ENCODE peak calls at places on chromosome 21, in seven cellular contexts. B, M, W, Q, O, N and C are unnamed samples.

GRCh38 chr21:41648591-41649031 is 118.2 kb downstream of the RIPK4 start:
- DNase-seq in O (no peak), B (no peak), Q (no peak), N (no peak), M (no peak), W (no peak), C (no peak)

GRCh38 chr21:45990049-45990711 is 8.6 kb downstream of the COL6A1 start:
- DNase-seq in Q (no peak), M (no peak), B (peak; percentile 17), W (no peak), O (no peak), N (no peak), C (no peak)

GRCh38 chr21:45351526-45352275 is 53.3 kb upstream of the COL18A1 start:
- DNase-seq in O (no peak), N (no peak), W (no peak), B (no peak), Q (no peak), M (no peak), C (no peak)

GRCh38 chr21:17709266-17709611 is 96.5 kb upstream of the BTG3 start:
- DNase-seq in M (no peak), N (no peak), O (no peak), W (no peak), Q (no peak), B (no peak), C (no peak)

GRCh38 chr21:40243676-40244075 is 376.4 kb downstream of the PCP4 start:
- DNase-seq in Q (no peak), W (no peak), N (peak; percentile 53), M (no peak), B (no peak), O (no peak), C (no peak)

GRCh38 chr21:21682172-21682571 is 684.0 kb downstream of the NCAM2 start:
- DNase-seq in N (no peak), Q (no peak), M (no peak), W (no peak), O (no peak), B (no peak), C (no peak)

GRCh38 chr21:33300701-33301631 is 23.8 kb upstream of the IFNAR1 start:
- DNase-seq in O (no peak), Q (no peak), B (no peak), M (no peak), N (no peak), W (no peak), C (no peak)

GRCh38 chr21:45830720-45831366 is 150.7 kb upstream of the COL6A1 start:
- DNase-seq in O (no peak), Q (peak; percentile 22), N (peak; percentile 86), W (no peak), B (no peak), M (no peak), C (no peak)

GRCh38 chr21:29064850-29065481 is 8.5 kb downstream of the CCT8 start:
- DNase-seq in W (no peak), N (no peak), M (no peak), O (no peak), B (no peak), Q (no peak), C (no peak)

GRCh38 chr21:29538115-29538514 is 239.4 kb downstream of the BACH1 start:
- DNase-seq in M (no peak), N (no peak), B (no peak), O (no peak), W (no peak), Q (no peak), C (no peak)

GRCh38 chr21:38881041-38881570 is 75.4 kb downstream of the ETS2 start:
- DNase-seq in N (no peak), Q (no peak), W (no peak), O (no peak), M (no peak), B (no peak), C (no peak)

GRCh38 chr21:35159881-35160280 is 110.8 kb upstream of the RUNX1 start:
- DNase-seq in B (no peak), M (no peak), W (no peak), Q (no peak), O (no peak), N (no peak), C (no peak)

GRCh38 chr21:45590246-45590725 is 48.0 kb upstream of the SLC19A1 start:
- DNase-seq in N (no peak), O (peak; percentile 59), W (peak; percentile 66), B (peak; percentile 36), Q (peak; percentile 82), M (peak; percentile 62), C (peak; percentile 66)

GRCh38 chr21:41304068-41304720 is 12.4 kb upstream of the FAM3B start:
- DNase-seq in N (no peak), O (no peak), Q (no peak), W (no peak), M (no peak), B (no peak), C (no peak)

GRCh38 chr21:35303085-35303484 is 254.0 kb upstream of the RUNX1 start:
- DNase-seq in M (no peak), W (no peak), Q (no peak), N (no peak), O (no peak), B (no peak), C (no peak)

GRCh38 chr21:38997756-38998155 is 185.5 kb downstream of the PSMG1 start:
- DNase-seq in B (no peak), Q (no peak), N (no peak), W (no peak), M (no peak), O (no peak), C (no peak)

GRCh38 chr21:42118901-42119300 is 47.8 kb downstream of the UMODL1 start:
- DNase-seq in M (no peak), W (no peak), Q (no peak), B (no peak), N (no peak), O (peak; percentile 26), C (no peak)

GRCh38 chr21:18772404-18772803 is 368.8 kb upstream of the TMPRSS15 start:
- DNase-seq in N (no peak), B (no peak), M (no peak), O (no peak), W (no peak), Q (no peak), C (no peak)

GRCh38 chr21:34883501-34884271 is 165.4 kb downstream of the RUNX1 start:
- DNase-seq in N (peak; percentile 37), Q (no peak), O (no peak), B (no peak), W (no peak), M (no peak), C (no peak)

DNA sequence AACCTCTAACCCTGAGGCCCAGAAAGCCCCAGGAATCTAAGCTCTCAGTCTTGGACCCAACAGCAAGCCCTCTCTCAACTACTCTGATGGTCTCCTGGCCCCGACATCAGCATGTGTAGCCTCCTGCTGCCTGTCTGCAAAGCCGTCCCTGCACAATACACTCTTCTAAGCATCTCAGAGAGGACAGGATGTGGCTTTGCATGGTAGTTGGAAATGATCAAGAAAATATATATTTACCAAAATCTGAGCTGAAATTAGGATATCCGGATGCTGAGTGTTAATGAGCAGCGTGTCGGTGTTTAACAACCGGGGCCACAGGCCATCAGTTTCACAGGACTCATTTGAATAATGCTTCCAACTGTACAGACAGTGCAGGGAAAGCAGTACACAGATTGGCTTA is 59.1 kb upstream of the SIM2 start:
- DNase-seq in B (no peak), M (no peak), N (no peak), O (no peak), Q (no peak), W (no peak), C (no peak)
- H3K27ac ChIP-seq in B (no peak overlapping the region), M (no peak overlapping the region), N (no peak overlapping the region), O (no peak overlapping the region), Q (no peak overlapping the region), W (no peak overlapping the region), C (no peak overlapping the region)

DNA sequence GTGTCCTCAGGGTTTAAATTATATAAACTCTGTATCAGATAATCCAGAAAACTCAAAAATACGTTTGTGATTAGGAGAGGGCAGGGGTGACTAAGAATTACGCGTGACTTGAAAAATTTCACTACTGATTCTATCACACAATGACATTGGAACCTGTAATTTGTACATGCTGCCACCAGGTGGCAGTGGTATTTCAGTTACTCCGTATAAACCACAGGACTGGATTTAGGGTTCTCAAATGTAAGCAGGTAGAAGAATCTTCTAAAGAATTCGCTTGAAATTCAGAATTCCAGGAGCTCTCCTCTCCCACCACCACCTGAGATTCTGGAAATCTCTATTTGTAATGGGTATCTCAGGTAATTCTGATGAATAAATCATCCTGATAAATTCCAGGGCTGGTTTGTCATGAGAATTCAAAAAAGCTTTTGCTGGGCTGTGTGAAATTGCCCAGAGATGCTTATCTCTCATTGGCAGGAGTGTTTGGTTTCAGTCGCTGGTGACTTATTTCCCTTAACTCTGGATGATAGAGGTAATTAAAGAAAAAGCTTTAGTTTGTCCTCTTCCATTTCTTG is 1.7 kb upstream of the KRTAP7-1 start:
- DNase-seq in N (no peak), M (peak; percentile 9), B (no peak), W (no peak), Q (peak; percentile 53), O (no peak), C (peak; percentile 2)
- TF ChIP-seq CTCF in N (peak; percentile 28), M (no peak), B (no peak), W (peak; percentile 63), Q (peak; percentile 83), O (peak; percentile 10), C (peak; percentile 36)

DNA sequence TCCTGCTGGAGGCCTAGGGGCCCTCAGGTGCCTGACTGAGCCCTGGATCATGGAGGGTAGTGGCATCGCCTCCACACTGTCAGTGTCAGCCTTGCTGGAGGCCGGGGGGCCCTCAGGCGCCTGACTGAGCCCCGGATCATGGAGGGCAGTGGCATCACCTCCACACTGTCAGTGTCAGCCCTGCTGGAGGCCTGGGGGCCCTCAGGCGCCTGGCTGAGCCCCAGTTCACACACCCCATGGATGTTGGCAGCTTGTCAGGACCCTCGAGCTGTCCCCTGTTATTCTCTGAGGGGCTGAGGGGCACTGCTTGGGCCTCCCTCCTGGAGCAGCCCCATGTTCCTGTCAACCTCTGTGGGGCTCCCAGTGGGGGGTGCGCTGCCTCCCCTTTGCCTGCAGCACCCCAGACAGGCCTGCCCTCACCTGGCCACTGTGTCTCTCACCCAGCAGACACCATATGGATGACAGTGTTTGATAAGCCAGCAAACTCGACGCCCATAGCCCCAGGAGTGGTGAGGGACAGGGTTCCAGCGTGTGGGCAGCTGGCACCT is 197.6 kb downstream of the LIPI start:
- DNase-seq in M (no peak), N (no peak), O (no peak), B (no peak), Q (no peak), W (no peak), C (no peak)
- H3K9me3 ChIP-seq in M (no peaks in the 10 kb centered on the region), N (no peaks in the 10 kb centered on the region), O (no peaks in the 10 kb centered on the region), B (no peaks in the 10 kb centered on the region), Q (peaks cover 15% of the 10 kb centered on the region), W (no peaks in the 10 kb centered on the region), C (no peaks in the 10 kb centered on the region)

GRCh38 chr21:44012474-44013379 is 618 bp downstream of the TRAPPC10 start:
- DNase-seq in Q (peak; percentile 86), M (peak; percentile 70), O (peak; percentile 83), N (no peak), W (peak; percentile 71), B (peak; percentile 36), C (peak; percentile 63)

GRCh38 chr21:44011774-44012473 is at the start of gene TRAPPC10:
- DNase-seq in Q (peak; percentile 79), N (peak; percentile 93), W (peak; percentile 75), B (peak; percentile 74), M (peak; percentile 89), O (peak; percentile 89), C (peak; percentile 56)

GRCh38 chr21:44010429-44010828 is 1.7 kb upstream of the TRAPPC10 start:
- DNase-seq in O (no peak), B (no peak), Q (peak; percentile 53), W (no peak), M (no peak), N (no peak), C (no peak)

GRCh38 chr21:44011123-44011773 is 861 bp upstream of the TRAPPC10 start:
- DNase-seq in B (no peak), Q (peak; percentile 47), M (no peak), W (no peak), O (peak; percentile 24), N (no peak), C (no peak)

GRCh38 chr21:44013380-44014088 is 1.4 kb downstream of the TRAPPC10 start:
- DNase-seq in W (peak; percentile 19), N (no peak), B (no peak), O (peak; percentile 23), Q (no peak), M (no peak), C (peak; percentile 21)
- H3K27ac ChIP-seq in W (peak overlapping the region; percentile 58), N (peak overlapping the region; percentile 99), B (peak overlapping the region; percentile 97), O (peak overlapping the region; percentile 98), Q (no peak overlapping the region), M (peak overlapping the region; percentile 95), C (peak overlapping the region; percentile 75)